ENCODE peak calls at places on chromosomes 5 and 9, in nine cellular contexts. Y is astrocyte of the spinal cord, K is H7, A is A673, P is fibroblast of mammary gland, Q is adrenal gland, I is adipocyte, N is brain microvascular endothelial cell, G is dorsolateral prefrontal cortex. S is an unnamed sample.
A peak's percentile ranks its signal among the peaks of the same experiment; 100 is the strongest.

GRCh38 chr5:180133060-180133459 is 61.5 kb upstream of the RNF130 start:
- DNase-seq in Y (no peak), K (peak; percentile 29), A (no peak), P (no peak), Q (no peak), I (no peak), N (no peak), G (no peak), S (no peak)

GRCh38 chr5:159412284-159413046 is 82.2 kb upstream of the IL12B start:
- DNase-seq in Y (no peak), K (peak; percentile 31), A (peak; percentile 37), P (no peak), Q (no peak), I (peak; percentile 4), N (no peak), G (no peak), S (no peak)

GRCh38 chr9:81361311-81361710 is 328.0 kb downstream of the TLE1 start:
- DNase-seq in Y (no peak), K (no peak), A (no peak), P (no peak), Q (no peak), I (no peak), N (no peak), G (no peak), S (no peak)

GRCh38 chr9:121820286-121821005 is 169.0 kb downstream of the DAB2IP start:
- DNase-seq in Y (no peak), K (peak; percentile 43), A (no peak), P (no peak), Q (no peak), I (no peak), N (no peak), G (no peak), S (no peak)

GRCh38 chr9:1053848-1054365 is 3.8 kb downstream of the DMRT2 start:
- DNase-seq in Y (no peak), K (no peak), A (no peak), P (no peak), Q (no peak), I (no peak), N (no peak), G (no peak), S (no peak)

GRCh38 chr9:70613024-70613768 is 198.7 kb upstream of the KLF9 start:
- DNase-seq in Y (no peak), K (no peak), A (no peak), P (no peak), Q (no peak), I (peak; percentile 21), N (no peak), G (no peak), S (no peak)

GRCh38 chr9:10059044-10059443 is 553.8 kb downstream of the PTPRD start:
- DNase-seq in Y (peak; percentile 12), K (no peak), A (peak; percentile 54), P (peak; percentile 74), Q (no peak), I (peak; percentile 70), N (no peak), G (no peak), S (no peak)

GRCh38 chr5:180170810-180171567 is 38.0 kb downstream of the RASGEF1C start:
- DNase-seq in Y (no peak), K (no peak), A (no peak), P (no peak), Q (no peak), I (no peak), N (no peak), G (no peak), S (no peak)

GRCh38 chr5:73523861-73524260 is 25.6 kb downstream of the BTF3 start:
- DNase-seq in Y (no peak), K (no peak), A (no peak), P (peak; percentile 26), Q (no peak), I (no peak), N (no peak), G (no peak), S (no peak)

GRCh38 chr9:93947409-93948070 is 7.6 kb downstream of the BARX1 start:
- DNase-seq in Y (no peak), K (peak; percentile 73), A (no peak), P (no peak), Q (no peak), I (no peak), N (no peak), G (no peak), S (no peak)

GRCh38 chr9:126664893-126665695 is 51.4 kb downstream of the LMX1B start:
- DNase-seq in Y (no peak), K (peak; percentile 94), A (no peak), P (no peak), Q (no peak), I (peak; percentile 27), N (no peak), G (no peak), S (no peak)

GRCh38 chr9:136775191-136775590 is 10.9 kb upstream of the LCN15 start:
- DNase-seq in Y (no peak), K (no peak), A (no peak), P (no peak), Q (no peak), I (no peak), N (no peak), G (no peak), S (no peak)

GRCh38 chr5:1136814-1137213 is 25.0 kb upstream of the SLC12A7 start:
- DNase-seq in Y (no peak), K (no peak), A (no peak), P (no peak), Q (no peak), I (no peak), N (no peak), G (no peak), S (no peak)
- H3K4me3 ChIP-seq in Y (no peak overlapping the region), K (no peak overlapping the region), A (no peak overlapping the region), P (no peak overlapping the region), Q (no peak overlapping the region), I (no peak overlapping the region), N (no peak overlapping the region), G (no peak overlapping the region), S (no peak overlapping the region)

DNA sequence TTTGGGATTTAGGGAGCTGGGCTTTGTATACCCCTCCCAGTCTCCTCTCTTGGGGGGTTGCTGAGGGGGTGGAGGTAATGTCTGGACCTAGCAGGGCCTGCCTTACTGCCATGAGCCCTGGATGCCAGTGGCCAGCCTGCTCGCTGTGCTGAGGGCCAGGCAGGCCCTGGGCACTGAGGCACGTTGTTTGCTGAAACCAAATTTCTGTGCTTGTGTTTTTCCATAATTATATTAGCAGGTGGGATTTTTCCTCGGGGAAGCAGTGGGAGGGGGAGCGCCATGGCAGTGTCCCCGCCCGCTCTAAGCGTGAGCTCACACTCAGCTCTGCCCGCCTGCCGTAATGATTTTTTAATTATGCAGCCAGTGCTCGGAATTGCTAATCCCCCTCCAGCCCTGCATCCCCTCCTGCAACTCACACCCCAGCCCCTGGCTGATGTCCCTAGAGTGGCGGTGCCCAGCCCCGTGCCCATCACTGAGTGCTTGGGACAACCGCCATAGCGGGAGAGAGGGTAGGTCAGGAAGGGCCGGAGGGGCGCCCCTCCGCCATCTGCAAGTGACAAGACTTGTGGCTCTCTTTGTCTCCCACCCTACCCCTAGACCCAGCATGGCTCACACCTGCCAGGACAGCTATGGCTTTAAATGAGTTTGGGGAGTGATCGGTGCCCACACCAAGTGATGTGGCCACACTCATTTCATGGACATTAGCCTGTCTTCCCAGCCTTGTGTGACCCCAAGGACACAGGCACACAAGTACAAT is 21.0 kb downstream of the CXXC5 start:
- DNase-seq in Y (no peak), K (peak; percentile 67), A (no peak), P (no peak), Q (no peak), I (no peak), N (no peak), G (peak; percentile 45), S (no peak)
- H3K4me3 ChIP-seq in Y (no peak overlapping the region), K (no peak overlapping the region), A (peak overlapping the region; percentile 38), P (peak overlapping the region; percentile 35), Q (no peak overlapping the region), I (peak overlapping the region; percentile 77), N (no peak overlapping the region), G (peak overlapping the region; percentile 48), S (no peak overlapping the region)

DNA sequence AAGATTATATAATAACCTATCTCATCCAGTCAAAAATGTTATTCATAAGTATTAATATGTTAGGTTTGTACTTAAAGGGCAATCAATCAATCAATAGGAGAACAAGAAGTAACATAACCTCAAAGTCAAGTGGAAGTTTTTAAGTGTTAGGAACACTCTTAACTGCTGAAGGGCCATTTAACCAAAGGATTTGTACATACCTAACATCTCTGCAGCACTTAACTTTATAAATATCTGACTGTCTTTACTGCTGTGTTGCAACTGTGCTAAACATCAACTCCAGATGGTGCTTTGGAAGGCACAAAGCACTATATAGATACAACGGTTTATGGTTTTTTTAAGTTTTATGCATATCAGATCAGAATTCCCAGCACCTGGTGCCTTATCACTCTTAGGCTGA is 604.9 kb upstream of the PTGER4 start:
- DNase-seq in Y (no peak), K (no peak), A (no peak), P (no peak), Q (no peak), I (peak; percentile 34), N (no peak), G (no peak), S (no peak)
- H3K4me3 ChIP-seq in Y (no peak overlapping the region), K (no peak overlapping the region), A (no peak overlapping the region), P (no peak overlapping the region), Q (no peak overlapping the region), I (no peak overlapping the region), N (no peak overlapping the region), G (no peak overlapping the region), S (no peak overlapping the region)

GRCh38 chr9:4762108-4762888 is 21.3 kb upstream of the AK3 start:
- DNase-seq in Y (peak; percentile 73), K (peak; percentile 62), A (peak; percentile 74), P (peak; percentile 85), Q (peak; percentile 75), I (peak; percentile 85), N (peak; percentile 62), G (peak; percentile 71), S (peak; percentile 43)

GRCh38 chr9:4764033-4764432 is 23.0 kb upstream of the AK3 start:
- DNase-seq in Y (no peak), K (no peak), A (no peak), P (no peak), Q (no peak), I (no peak), N (no peak), G (no peak), S (no peak)

GRCh38 chr9:4760122-4760521 is 19.1 kb upstream of the AK3 start:
- DNase-seq in Y (no peak), K (no peak), A (no peak), P (no peak), Q (no peak), I (no peak), N (no peak), G (no peak), S (no peak)

GRCh38 chr9:4768681-4769080 is 24.1 kb upstream of the RCL1 start:
- DNase-seq in Y (no peak), K (no peak), A (no peak), P (peak; percentile 66), Q (no peak), I (no peak), N (no peak), G (no peak), S (no peak)

DNA sequence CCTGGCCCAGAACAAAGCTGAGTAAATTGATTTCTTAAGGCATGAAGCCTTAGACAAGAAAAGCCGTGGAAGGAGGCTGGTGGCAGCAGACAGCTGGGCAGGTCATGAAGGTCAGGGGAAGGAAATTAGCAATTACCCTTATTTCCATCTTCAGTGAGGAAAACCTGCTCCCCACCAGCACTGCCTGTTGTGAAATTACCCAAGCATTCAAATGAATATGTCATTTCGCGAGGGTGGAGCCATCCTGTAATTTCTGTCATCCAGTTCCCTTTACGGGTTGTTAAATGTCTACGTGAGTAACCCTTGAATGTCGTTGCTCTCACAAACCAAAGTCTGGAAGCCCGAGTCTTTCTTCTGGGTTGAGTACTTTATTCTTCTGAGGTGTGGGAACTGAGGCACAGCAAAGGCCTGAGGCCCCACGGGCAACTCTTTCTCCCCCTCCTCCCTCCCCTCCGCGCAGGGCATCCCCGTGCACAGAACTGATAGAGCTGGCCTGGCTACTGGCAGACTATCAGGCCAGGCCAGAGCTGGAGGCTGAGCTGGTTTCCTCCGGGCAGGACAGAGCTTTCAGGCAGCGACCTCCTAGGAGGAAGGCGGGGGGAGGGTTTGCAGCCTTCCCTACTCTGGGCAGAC is 22.0 kb upstream of the AK3 start:
- DNase-seq in Y (peak; percentile 25), K (peak; percentile 72), A (peak; percentile 73), P (peak; percentile 64), Q (peak; percentile 26), I (no peak), N (peak; percentile 20), G (no peak), S (no peak)
- H3K4me3 ChIP-seq in Y (no peak overlapping the region), K (no peak overlapping the region), A (peak overlapping the region; percentile 23), P (no peak overlapping the region), Q (no peak overlapping the region), I (no peak overlapping the region), N (no peak overlapping the region), G (no peak overlapping the region), S (no peak overlapping the region)